ENCODE peak calls at places on chromosomes 2 and 18, in six cellular contexts. T is AG04450, O is activated gamma-delta T cell treated with Interleukin-2 at 50 U/mL for 16 hours, J is sigmoid colon, Z is SW480, S is NCI-H2081. V is an unnamed sample.

GRCh38 chr2:26521054-26521912 is 43.4 kb upstream of the OTOF start:
- DNase-seq in T (no peak), O (no peak), J (peak), Z (peak), S (peak), V (no peak)

GRCh38 chr2:119438128-119438656 is 6.5 kb downstream of the TMEM37 start:
- DNase-seq in T (no peak), O (no peak), J (no peak), Z (no peak), S (no peak), V (no peak)

GRCh38 chr2:182924311-182924710 is 57.9 kb upstream of the FRZB start:
- DNase-seq in T (no peak), O (no peak), J (no peak), Z (no peak), S (no peak), V (no peak)

GRCh38 chr2:101160454-101160853 is 9.3 kb upstream of the TBC1D8 start:
- DNase-seq in T (no peak), O (no peak), J (no peak), Z (no peak), S (no peak), V (no peak)

GRCh38 chr2:149562304-149562703 is 25.3 kb downstream of the MMADHC start:
- DNase-seq in T (no peak), O (no peak), J (no peak), Z (peak), S (no peak), V (no peak)

GRCh38 chr18:23038712-23039111 is 96.6 kb upstream of the CABLES1 start:
- DNase-seq in T (no peak), O (no peak), J (no peak), Z (no peak), S (no peak), V (no peak)

GRCh38 chr2:17309741-17310339 is 208.4 kb downstream of the RAD51AP2 start:
- DNase-seq in T (no peak), O (no peak), J (no peak), Z (peak), S (peak), V (no peak)

GRCh38 chr2:161332568-161332967 is 24.3 kb downstream of the PSMD14 start:
- DNase-seq in T (no peak), O (no peak), J (no peak), Z (no peak), S (no peak), V (no peak)

GRCh38 chr2:149456285-149456684 is 125.9 kb downstream of the LYPD6 start:
- DNase-seq in T (no peak), O (no peak), J (no peak), Z (no peak), S (no peak), V (no peak)

GRCh38 chr2:147511491-147511948 is 333.3 kb upstream of the ACVR2A start:
- DNase-seq in T (no peak), O (no peak), J (peak), Z (no peak), S (no peak), V (no peak)

GRCh38 chr2:207513577-207514257 is 16.0 kb upstream of the CREB1 start:
- DNase-seq in T (peak), O (no peak), J (no peak), Z (no peak), S (no peak), V (no peak)

GRCh38 chr18:37668971-37669747 is 103.6 kb upstream of the CELF4 start:
- DNase-seq in T (no peak), O (no peak), J (peak), Z (no peak), S (no peak), V (no peak)

GRCh38 chr2:237223208-237223861 is 137.6 kb downstream of the COPS8 start:
- DNase-seq in T (peak), O (no peak), J (no peak), Z (peak), S (no peak), V (peak)

GRCh38 chr2:42835577-42836371 is 43.4 kb upstream of the HAAO start:
- DNase-seq in T (peak), O (no peak), J (peak), Z (peak), S (no peak), V (no peak)

GRCh38 chr2:163556511-163556910 is 179.3 kb downstream of the FIGN start:
- DNase-seq in T (no peak), O (no peak), J (no peak), Z (no peak), S (no peak), V (no peak)

GRCh38 chr2:118654945-118655344 is 192.5 kb downstream of the EN1 start:
- DNase-seq in T (no peak), O (no peak), J (no peak), Z (no peak), S (no peak), V (no peak)

GRCh38 chr2:147045113-147045512 is 799.7 kb upstream of the ACVR2A start:
- DNase-seq in T (no peak), O (peak), J (no peak), Z (peak), S (peak), V (no peak)

GRCh38 chr2:10760794-10761504 is 39.5 kb downstream of the ATP6V1C2 start:
- DNase-seq in T (no peak), O (no peak), J (no peak), Z (no peak), S (no peak), V (peak)

GRCh38 chr2:215363039-215363438 is 51.2 kb downstream of the ATIC start:
- DNase-seq in T (no peak), O (no peak), J (no peak), Z (no peak), S (no peak), V (no peak)

GRCh38 chr2:88658890-88659881 is 31.9 kb upstream of the EIF2AK3 start:
- DNase-seq in T (no peak), O (no peak), J (peak), Z (peak), S (no peak), V (no peak)

GRCh38 chr2:173427887-173428683 is 73.4 kb downstream of the CDCA7 start:
- DNase-seq in T (no peak), O (no peak), J (no peak), Z (peak), S (no peak), V (no peak)

GRCh38 chr18:45627204-45627526 is 11.9 kb downstream of the SLC14A2 start:
- DNase-seq in T (no peak), O (no peak), J (no peak), Z (no peak), S (no peak), V (no peak)

GRCh38 chr2:237968048-237968862 is 1.4 kb downstream of the UBE2F start:
- DNase-seq in T (peak), O (peak), J (peak), Z (no peak), S (no peak), V (no peak)

GRCh38 chr2:14720319-14720718 is 87.8 kb downstream of the LRATD1 start:
- DNase-seq in T (no peak), O (no peak), J (no peak), Z (no peak), S (no peak), V (no peak)

GRCh38 chr18:65938592-65939372 is 188.0 kb downstream of the CDH7 start:
- DNase-seq in T (no peak), O (no peak), J (no peak), Z (peak), S (peak), V (no peak)